ENCODE peak calls at places on chromosomes 5 and 9, in four cellular contexts. M is ovary, G is HepG2, C is uterus. F is an unnamed sample. For H3K4me1, the result is how much of the 10 kb centered on the place peaks cover.

GRCh38 chr9:18394847-18395355 is 79.1 kb upstream of the ADAMTSL1 start:
- DNase-seq in M (no peak), C (no peak), G (no peak), F (no peak)

GRCh38 chr9:110750272-110750671 is 81.7 kb downstream of the MUSK start:
- DNase-seq in M (no peak), C (peak), G (no peak), F (no peak)

GRCh38 chr9:35951736-35952135 is 6.2 kb downstream of the OR2S2 start:
- DNase-seq in G (no peak), M (no peak), C (no peak), F (no peak)

GRCh38 chr5:14143843-14144585 is 872 bp downstream of the TRIO start:
- DNase-seq in G (no peak), M (peak), C (peak), F (peak)

GRCh38 chr9:127848756-127849504 is 5.5 kb downstream of the ENG start:
- DNase-seq in M (no peak), G (peak), C (no peak), F (no peak)

GRCh38 chr5:169439362-169439761 is 138.4 kb upstream of the SLIT3 start:
- DNase-seq in G (no peak), M (no peak), C (no peak), F (no peak)

GRCh38 chr9:87040410-87041009 is 93.2 kb upstream of the GAS1 start:
- DNase-seq in M (no peak), G (no peak), C (no peak), F (no peak)

GRCh38 chr5:71836084-71836483 is 117.0 kb downstream of the CARTPT start:
- DNase-seq in C (no peak), M (no peak), G (no peak), F (no peak)

GRCh38 chr5:158492850-158493249 is 606.9 kb downstream of the EBF1 start:
- DNase-seq in C (no peak), G (no peak), M (no peak), F (no peak)

GRCh38 chr5:162209005-162209605 is 141.5 kb downstream of the GABRG2 start:
- DNase-seq in M (no peak), G (peak), C (no peak), F (no peak)

GRCh38 chr5:3886521-3887461 is 291.2 kb downstream of the IRX1 start:
- DNase-seq in C (no peak), M (no peak), G (no peak), F (no peak)

GRCh38 chr9:110303136-110303535 is 34.5 kb downstream of the TXNDC8 start:
- DNase-seq in G (no peak), C (no peak), M (no peak), F (no peak)

GRCh38 chr5:14298126-14298847 is 155.1 kb downstream of the TRIO start:
- DNase-seq in M (no peak), C (peak), G (no peak), F (no peak)

GRCh38 chr5:82551840-82552385 is 273.8 kb upstream of the RPS23 start:
- DNase-seq in M (no peak), C (no peak), G (no peak), F (no peak)

GRCh38 chr9:131839281-131840084 is 99.6 kb upstream of the RAPGEF1 start:
- DNase-seq in G (no peak), M (no peak), C (no peak), F (peak)

GRCh38 chr9:108039491-108039890 is 549.9 kb upstream of the KLF4 start:
- DNase-seq in G (no peak), M (no peak), C (no peak), F (no peak)

GRCh38 chr5:133818031-133818431 is 150.4 kb downstream of the C5orf15 start:
- DNase-seq in C (peak), G (no peak), M (peak), F (peak)

GRCh38 chr9:125756499-125756898 is 9.3 kb downstream of the PBX3 start:
- DNase-seq in C (no peak), G (no peak), M (no peak), F (no peak)

GRCh38 chr9:18504707-18505106 is 30.8 kb downstream of the ADAMTSL1 start:
- DNase-seq in G (no peak), C (no peak), M (no peak), F (no peak)

GRCh38 chr5:132776077-132776931 is 735 bp downstream of the SEPTIN8 start:
- DNase-seq in C (peak), M (peak), G (peak), F (no peak)

GRCh38 chr9:34379334-34380033 is 2.8 kb upstream of the MYORG start:
- DNase-seq in M (peak), C (peak), G (peak), F (peak)
- H3K4me3 ChIP-seq in M (no peak), C (peak), G (peak), F (peak)

GRCh38 chr9:129886226-129887174 is 51.2 kb downstream of the USP20 start:
- DNase-seq in M (no peak), C (no peak), G (no peak), F (no peak)

GRCh38 chr9:129884220-129885017 is 49.2 kb downstream of the USP20 start:
- DNase-seq in G (peak), C (peak), M (peak), F (peak)

GRCh38 chr9:129885670-129886106 is 50.4 kb downstream of the USP20 start:
- DNase-seq in G (peak), M (peak), C (peak), F (peak)

GRCh38 chr9:129887210-129888084 is 52.2 kb downstream of the USP20 start:
- DNase-seq in M (no peak), G (no peak), C (no peak), F (no peak)

GRCh38 chr9:129885018-129885669 is 49.9 kb downstream of the USP20 start:
- DNase-seq in C (peak), G (peak), M (no peak), F (no peak)
- TF ChIP-seq POLR2A in C (no peak), G (no peak), M (no peak), F (no peak)

DNA sequence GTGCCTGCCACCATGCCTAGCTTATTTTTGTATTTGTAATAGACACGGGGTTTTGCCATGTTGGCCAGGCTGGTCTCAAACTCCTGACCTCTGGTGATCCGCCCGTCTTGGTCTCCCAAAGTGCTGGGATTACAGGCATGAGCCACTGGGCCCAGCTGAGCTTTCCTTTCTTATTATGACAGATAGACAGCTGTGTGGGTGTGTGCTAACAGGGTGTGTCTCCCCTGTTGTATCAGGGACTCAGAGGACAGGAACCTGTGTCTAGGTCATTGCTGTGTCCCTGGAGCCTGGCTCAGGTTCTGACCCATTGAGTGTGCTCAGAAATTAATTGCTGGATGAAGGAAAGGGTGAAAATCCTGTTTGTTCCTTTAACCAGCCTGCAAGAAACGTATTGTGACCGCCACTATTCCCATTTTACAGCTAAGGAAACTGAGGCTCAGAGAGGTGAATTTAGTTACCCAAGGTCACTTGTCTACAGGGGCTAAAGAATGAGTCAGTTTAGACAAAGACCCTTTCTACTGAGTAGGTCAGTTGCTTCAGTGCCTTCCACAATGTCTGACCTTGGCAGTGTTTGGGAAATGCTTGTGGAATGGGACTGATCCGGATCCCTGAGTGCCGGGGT is 16.8 kb downstream of the NCS1 start:
- DNase-seq in G (no peak), C (no peak), M (no peak), F (no peak)
- H3K4me1 ChIP-seq in G (under half), C (under half), M (under half), F (under half)

DNA sequence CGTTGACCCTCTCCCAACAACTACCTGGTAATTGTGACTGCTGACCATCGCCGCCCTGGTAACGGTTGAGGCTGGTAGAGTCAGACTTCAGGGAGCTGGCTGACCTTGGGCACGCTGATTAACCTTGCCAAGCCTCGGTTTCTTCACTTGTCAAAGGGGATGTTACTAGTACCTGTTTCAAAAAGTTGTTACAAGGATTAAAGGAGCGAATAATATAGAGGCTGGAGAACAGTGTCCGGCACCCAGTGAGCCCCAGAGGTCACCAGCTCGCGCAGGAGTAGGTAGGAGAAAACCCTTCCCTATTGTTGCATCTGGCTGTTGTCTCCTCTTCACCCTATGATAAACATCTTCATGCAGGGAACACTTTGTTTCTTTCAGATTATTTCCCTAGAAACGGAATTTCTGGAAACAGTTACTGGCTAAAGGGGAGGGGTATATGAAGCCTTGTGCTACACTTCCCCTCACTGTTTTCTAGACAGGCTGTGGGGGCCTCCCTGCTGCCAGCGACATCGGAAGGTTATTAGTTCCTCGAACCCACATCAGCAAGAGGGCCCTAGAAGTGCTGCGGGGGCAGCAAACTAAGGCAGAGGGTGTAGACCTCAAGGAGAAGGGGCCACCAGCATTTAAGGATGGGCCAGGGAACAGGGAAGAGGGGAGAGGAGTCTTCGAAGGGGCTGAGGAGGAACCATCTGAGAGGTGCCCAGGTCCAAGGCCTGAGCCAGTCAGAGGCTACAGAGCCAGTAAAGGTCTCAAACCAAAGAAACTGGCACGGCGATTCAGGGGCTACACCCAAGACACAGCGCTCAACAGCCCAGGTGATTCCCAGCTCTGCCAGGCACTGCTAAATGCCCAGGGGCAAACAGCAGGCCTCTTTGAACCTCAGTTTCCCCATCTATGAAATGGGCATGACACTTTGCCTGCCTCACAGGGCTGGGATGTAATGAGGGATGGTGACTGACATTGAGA is 37.6 kb downstream of the HRH2 start:
- DNase-seq in G (no peak), M (no peak), C (no peak), F (peak)
- H3K4me3 ChIP-seq in G (no peak), M (no peak), C (no peak), F (no peak)

DNA sequence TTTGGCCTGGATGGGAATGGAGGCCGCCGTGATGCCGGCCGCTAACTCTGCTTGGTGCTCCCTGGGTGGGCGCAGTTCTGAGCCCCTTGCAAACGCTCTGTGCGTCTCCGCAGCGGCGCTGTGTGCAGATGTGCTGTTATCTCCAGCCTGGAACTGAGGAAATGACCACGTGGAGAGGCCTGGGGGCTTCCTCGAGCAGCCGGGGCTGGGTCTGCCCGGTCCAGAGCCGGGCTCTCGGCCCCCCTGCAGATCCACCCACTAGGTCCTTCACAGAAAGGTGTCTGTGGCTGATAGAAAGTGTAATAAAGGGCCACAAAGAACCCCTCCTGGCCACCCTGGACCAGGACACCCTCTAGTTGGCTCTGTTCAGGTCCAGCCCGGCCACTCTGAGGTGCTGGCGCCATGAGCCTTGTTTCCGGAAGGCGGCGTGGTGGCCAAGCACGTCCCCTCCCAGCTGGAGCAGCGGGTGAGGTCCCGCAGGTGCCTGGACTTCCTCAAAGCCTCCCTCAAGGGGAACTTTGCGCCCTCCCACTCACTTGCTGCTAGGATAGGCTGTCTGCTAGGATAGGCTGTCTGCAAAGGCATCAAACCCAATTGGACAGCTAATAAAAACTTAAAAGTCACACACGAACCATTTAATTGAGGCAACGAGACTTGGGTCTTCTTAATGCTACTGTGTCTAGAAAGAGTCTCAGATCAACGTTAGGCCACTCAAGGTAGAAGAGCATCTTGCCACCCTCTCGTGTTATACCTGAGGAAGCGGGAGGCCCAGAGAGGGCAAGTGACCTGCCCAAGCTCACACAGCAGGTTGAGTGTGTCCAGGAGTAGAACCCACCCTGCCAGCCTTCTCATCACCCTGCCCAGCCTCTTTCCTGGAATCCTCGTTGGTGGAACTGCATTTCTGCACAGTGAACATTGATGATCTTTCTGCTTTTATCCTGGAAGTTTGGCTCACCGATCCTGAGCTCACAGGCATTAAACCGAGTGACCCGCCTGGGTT is 109.3 kb upstream of the FCN2 start:
- DNase-seq in M (no peak), G (no peak), C (no peak), F (no peak)
- TF ChIP-seq POLR2A in M (no peak), G (no peak), C (no peak), F (no peak)

DNA sequence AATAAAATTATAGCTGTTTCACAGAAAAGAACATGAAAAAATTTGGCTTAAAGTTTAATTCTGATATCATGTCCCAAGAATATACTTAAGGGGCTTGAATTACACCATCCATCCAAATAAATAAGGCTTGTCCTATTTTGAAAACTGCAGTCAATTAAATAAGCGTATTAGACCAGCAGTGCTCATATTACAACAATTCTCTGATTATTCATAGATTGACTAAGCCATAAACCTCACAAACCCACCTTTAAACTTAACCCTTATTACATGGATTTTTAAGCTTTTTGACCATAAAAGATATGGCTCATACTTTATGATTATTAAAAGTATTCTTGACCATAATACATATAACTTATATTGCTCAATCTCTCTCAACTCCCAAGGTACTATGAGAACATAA is 127.9 kb downstream of the ELAVL2 start:
- DNase-seq in M (no peak), G (no peak), C (no peak), F (no peak)
- H3K4me1 ChIP-seq in M (under half), G (under half), C (under half), F (under half)

F was measured in right lobe of liver.